ENCODE peak calls at places on chromosomes 5 and 9, in seven cellular contexts. H, D, E, S, Z, B and X are unnamed samples.

GRCh38 chr5:92687793-92688467 is 893.1 kb downstream of the NR2F1-AS1 start:
- DNase-seq in H (peak; percentile 24), D (no peak), E (no peak), S (no peak), Z (no peak), B (no peak), X (no peak)

GRCh38 chr9:82982271-82982880 is 80.6 kb downstream of the RASEF start:
- DNase-seq in H (no peak), D (no peak), E (no peak), S (no peak), Z (no peak), B (no peak), X (no peak)

GRCh38 chr9:109408759-109409462 is 88.1 kb upstream of the EPB41L4B start:
- DNase-seq in H (no peak), D (no peak), E (no peak), S (no peak), Z (no peak), B (no peak), X (no peak)

GRCh38 chr5:142977363-142978051 is 207.3 kb downstream of the ARHGAP26 start:
- DNase-seq in H (no peak), D (no peak), E (no peak), S (peak; percentile 62), Z (no peak), B (peak; percentile 87), X (no peak)

GRCh38 chr5:139246394-139246793 is 47.1 kb upstream of the MATR3 start:
- DNase-seq in H (peak; percentile 36), D (no peak), E (no peak), S (peak; percentile 11), Z (peak; percentile 12), B (peak; percentile 58), X (no peak)

GRCh38 chr9:70829591-70830265 is 291.7 kb downstream of the TRPM3 start:
- DNase-seq in H (no peak), D (no peak), E (no peak), S (no peak), Z (no peak), B (no peak), X (no peak)

GRCh38 chr5:610744-611730 is 1.1 kb upstream of the CEP72 start:
- DNase-seq in H (no peak), D (no peak), E (no peak), S (no peak), Z (no peak), B (no peak), X (no peak)

GRCh38 chr5:163373401-163374066 is 63.9 kb upstream of the CCNG1 start:
- DNase-seq in H (no peak), D (no peak), E (no peak), S (no peak), Z (no peak), B (no peak), X (no peak)

GRCh38 chr5:60435808-60436207 is 264.2 kb downstream of the DEPDC1B start:
- DNase-seq in H (no peak), D (no peak), E (no peak), S (no peak), Z (no peak), B (no peak), X (no peak)

GRCh38 chr5:116135344-116135743 is 50.5 kb downstream of the COMMD10 start:
- DNase-seq in H (no peak), D (no peak), E (no peak), S (no peak), Z (no peak), B (no peak), X (peak; percentile 32)

GRCh38 chr5:128546658-128547281 is 8.7 kb upstream of the FBN2 start:
- DNase-seq in H (no peak), D (no peak), E (no peak), S (peak; percentile 23), Z (no peak), B (no peak), X (no peak)

GRCh38 chr9:123253204-123253603 is 15.2 kb downstream of the STRBP start:
- DNase-seq in H (no peak), D (no peak), E (no peak), S (no peak), Z (no peak), B (no peak), X (no peak)

GRCh38 chr9:21778300-21778699 is 24.1 kb upstream of the MTAP start:
- DNase-seq in H (no peak), D (no peak), E (no peak), S (no peak), Z (no peak), B (peak; percentile 1), X (no peak)

GRCh38 chr9:26800322-26800721 is 92.3 kb downstream of the CAAP1 start:
- DNase-seq in H (no peak), D (no peak), E (no peak), S (no peak), Z (no peak), B (no peak), X (no peak)

GRCh38 chr9:69885931-69886330 is 65.3 kb downstream of the CFAP95 start:
- DNase-seq in H (no peak), D (no peak), E (no peak), S (no peak), Z (no peak), B (no peak), X (no peak)

GRCh38 chr5:90134892-90135291 is 274.7 kb downstream of the CETN3 start:
- DNase-seq in H (no peak), D (no peak), E (no peak), S (peak; percentile 20), Z (no peak), B (no peak), X (no peak)

GRCh38 chr5:128083811-128084227 is 253 bp downstream of the SLC12A2 start:
- DNase-seq in H (peak; percentile 65), D (peak; percentile 61), E (no peak), S (no peak), Z (no peak), B (no peak), X (no peak)

GRCh38 chr5:135053278-135053677 is 19.2 kb upstream of the PITX1 start:
- DNase-seq in H (no peak), D (no peak), E (no peak), S (no peak), Z (no peak), B (peak; percentile 52), X (peak; percentile 84)

GRCh38 chr5:163540711-163541110 is 35.3 kb downstream of the MAT2B start:
- DNase-seq in H (no peak), D (no peak), E (no peak), S (no peak), Z (no peak), B (no peak), X (no peak)

GRCh38 chr9:129287595-129288305 is 109.7 kb upstream of the IER5L start:
- DNase-seq in H (no peak), D (peak; percentile 35), E (no peak), S (no peak), Z (no peak), B (no peak), X (no peak)

GRCh38 chr5:136613243-136613642 is 247.9 kb upstream of the TRPC7 start:
- DNase-seq in H (no peak), D (no peak), E (no peak), S (no peak), Z (no peak), B (no peak), X (no peak)

DNA sequence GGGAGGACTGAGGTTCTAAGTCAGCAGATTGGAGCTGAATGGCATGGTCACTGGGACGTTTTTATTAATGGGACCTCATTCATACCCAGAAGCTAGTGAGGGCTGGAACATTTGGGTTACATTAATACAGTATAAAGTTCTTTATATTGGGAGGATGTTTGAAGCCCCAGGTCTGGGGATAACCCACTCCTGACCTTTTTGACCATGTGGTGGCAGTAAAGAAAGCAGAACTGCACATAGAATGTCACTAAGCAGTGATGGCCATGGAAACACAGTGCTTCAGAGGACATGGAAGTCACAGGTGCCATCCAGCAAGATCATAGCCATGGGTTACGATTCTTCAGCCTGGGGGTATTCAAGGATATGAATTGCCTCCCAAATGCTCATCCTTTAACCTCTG is 176.0 kb downstream of the ATP10B start:
- DNase-seq in H (no peak), D (no peak), E (no peak), S (no peak), Z (no peak), B (no peak), X (no peak)
- TF ChIP-seq CTCF in H (no peak), D (no peak), E (no peak), S (no peak), Z (no peak), B (peak; percentile 9), X (peak; percentile 7)

GRCh38 chr5:8840237-8840636 is 705.6 kb downstream of the SEMA5A start:
- DNase-seq in H (peak; percentile 91), D (no peak), E (no peak), S (no peak), Z (peak; percentile 75), B (no peak), X (no peak)
- TF ChIP-seq CTCF in H (peak; percentile 52), D (no peak), E (no peak), S (no peak), Z (peak; percentile 29), B (no peak), X (no peak)

GRCh38 chr5:78269088-78269703 is 25.3 kb downstream of the AP3B1 start:
- DNase-seq in H (no peak), D (no peak), E (no peak), S (no peak), Z (no peak), B (no peak), X (peak; percentile 8)
- TF ChIP-seq CTCF in H (peak; percentile 66), D (peak; percentile 54), E (peak; percentile 41), S (peak; percentile 77), Z (peak; percentile 13), B (no peak), X (peak; percentile 8)

GRCh38 chr9:126658964-126659555 is 45.3 kb downstream of the LMX1B start:
- DNase-seq in H (no peak), D (no peak), E (no peak), S (no peak), Z (no peak), B (no peak), X (no peak)

GRCh38 chr9:126661122-126661520 is 47.4 kb downstream of the LMX1B start:
- DNase-seq in H (no peak), D (no peak), E (no peak), S (no peak), Z (no peak), B (no peak), X (no peak)

GRCh38 chr9:126664893-126665695 is 51.4 kb downstream of the LMX1B start:
- DNase-seq in H (peak; percentile 83), D (peak; percentile 66), E (no peak), S (peak; percentile 43), Z (peak; percentile 82), B (no peak), X (no peak)

GRCh38 chr9:126663661-126664072 is 49.9 kb downstream of the LMX1B start:
- DNase-seq in H (no peak), D (no peak), E (no peak), S (no peak), Z (no peak), B (no peak), X (no peak)

GRCh38 chr9:126661521-126662251 is 48.0 kb downstream of the LMX1B start:
- DNase-seq in H (peak; percentile 97), D (no peak), E (no peak), S (peak; percentile 92), Z (peak; percentile 80), B (no peak), X (no peak)
- TF ChIP-seq CTCF in H (peak; percentile 76), D (no peak), E (no peak), S (no peak), Z (no peak), B (no peak), X (no peak)

DNA sequence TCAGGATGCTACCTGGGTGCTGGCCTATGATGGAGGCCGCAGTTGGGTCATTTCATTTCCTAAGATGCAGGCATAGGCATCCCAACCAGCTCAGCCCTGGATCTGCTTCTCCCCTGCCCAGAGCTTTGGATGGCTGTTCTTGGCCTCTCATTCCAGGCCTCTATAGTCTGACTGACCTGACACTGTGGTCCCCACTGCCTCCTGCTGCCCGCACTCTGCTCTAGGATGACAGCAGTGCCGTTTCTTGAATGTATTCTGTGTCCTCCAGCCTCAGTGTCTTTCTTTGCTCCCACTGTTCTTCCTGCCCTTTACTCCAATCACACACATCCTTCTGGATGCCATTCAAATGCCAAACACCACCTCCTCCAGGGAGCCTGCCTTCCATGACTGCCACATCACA is 235.7 kb downstream of the HSPA4 start:
- DNase-seq in H (peak; percentile 67), D (no peak), E (no peak), S (no peak), Z (no peak), B (peak; percentile 19), X (peak; percentile 34)
- TF ChIP-seq CTCF in H (peak; percentile 66), D (no peak), E (peak; percentile 20), S (peak; percentile 60), Z (no peak), B (no peak), X (peak; percentile 19)